ENCODE peak calls at places on chromosomes 16 and 17, in four cellular contexts. One of them, this sample, is unnamed.
A peak's percentile ranks its signal among the peaks of the same experiment; 100 is the strongest.

GRCh38 chr16:1794908-1795666 is 1.6 kb upstream of the IGFALS start:
- DNase-seq in SK-N-SH: no peak
- DNase-seq in GM12878: no peak
- DNase-seq in K562: no peak
- DNase-seq in this sample: no peak

GRCh38 chr17:29292071-29292991 is 1.6 kb downstream of the NUFIP2 start:
- DNase-seq in K562: peak; percentile 85
- DNase-seq in GM12878: no peak
- DNase-seq in SK-N-SH: peak; percentile 83
- DNase-seq in this sample: no peak

GRCh38 chr16:10321407-10322397 is 64.2 kb upstream of the ATF7IP2 start:
- DNase-seq in SK-N-SH: no peak
- DNase-seq in GM12878: no peak
- DNase-seq in K562: no peak
- DNase-seq in this sample: no peak

GRCh38 chr16:83105279-83106077 is 478.7 kb downstream of the CDH13 start:
- DNase-seq in SK-N-SH: no peak
- DNase-seq in GM12878: no peak
- DNase-seq in K562: no peak
- DNase-seq in this sample: no peak

GRCh38 chr17:63517825-63518534 is 5.2 kb upstream of the KCNH6 start:
- DNase-seq in SK-N-SH: no peak
- DNase-seq in GM12878: no peak
- DNase-seq in K562: no peak
- DNase-seq in this sample: no peak

GRCh38 chr17:28751600-28752366 is 8.0 kb downstream of the TRAF4 start:
- DNase-seq in SK-N-SH: no peak
- DNase-seq in K562: no peak
- DNase-seq in GM12878: no peak
- DNase-seq in this sample: no peak

GRCh38 chr17:2056221-2057129 is 1.6 kb downstream of the HIC1 start:
- DNase-seq in GM12878: no peak
- DNase-seq in SK-N-SH: no peak
- DNase-seq in K562: no peak
- DNase-seq in this sample: no peak

GRCh38 chr16:73015612-73016487 is 32.1 kb downstream of the ZFHX3 start:
- DNase-seq in GM12878: peak; percentile 83
- DNase-seq in K562: no peak
- DNase-seq in SK-N-SH: no peak
- DNase-seq in this sample: peak; percentile 91

GRCh38 chr16:71698491-71698890 is 26.0 kb downstream of the PHLPP2 start:
- DNase-seq in K562: no peak
- DNase-seq in SK-N-SH: no peak
- DNase-seq in GM12878: no peak
- DNase-seq in this sample: no peak

GRCh38 chr17:15281909-15282308 is 16.8 kb upstream of the PMP22 start:
- DNase-seq in GM12878: no peak
- DNase-seq in K562: no peak
- DNase-seq in SK-N-SH: no peak
- DNase-seq in this sample: no peak

GRCh38 chr17:15279011-15279477 is 13.9 kb upstream of the PMP22 start:
- DNase-seq in SK-N-SH: no peak
- DNase-seq in GM12878: no peak
- DNase-seq in K562: no peak
- DNase-seq in this sample: no peak

GRCh38 chr17:15274017-15274416 is 8.9 kb upstream of the PMP22 start:
- DNase-seq in K562: no peak
- DNase-seq in SK-N-SH: no peak
- DNase-seq in GM12878: no peak
- DNase-seq in this sample: no peak

GRCh38 chr17:15273141-15273793 is 8.1 kb upstream of the PMP22 start:
- DNase-seq in K562: no peak
- DNase-seq in GM12878: no peak
- DNase-seq in SK-N-SH: no peak
- DNase-seq in this sample: no peak

DNA sequence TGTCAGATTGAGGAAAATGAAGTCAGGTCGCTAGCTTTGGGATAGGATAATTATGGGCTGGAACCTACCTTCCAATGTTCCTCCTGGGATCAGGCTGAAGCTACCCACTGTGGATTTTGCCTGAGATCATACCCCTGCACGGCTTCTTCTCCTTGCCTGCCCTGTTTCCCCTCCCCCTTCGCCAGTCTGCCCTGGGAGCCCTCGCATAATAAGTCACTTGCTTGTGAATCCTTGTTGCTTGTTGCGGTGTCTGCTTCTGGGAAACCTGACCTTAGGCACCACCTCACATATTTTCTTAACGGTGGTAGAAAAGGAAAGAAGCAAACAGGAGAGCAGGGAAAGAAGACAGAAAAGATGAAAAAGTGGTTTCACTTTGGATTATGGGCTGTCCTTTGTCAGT is 13.3 kb upstream of the PMP22 start:
- DNase-seq in SK-N-SH: no peak
- DNase-seq in K562: no peak
- DNase-seq in GM12878: no peak
- DNase-seq in this sample: no peak
- TF ChIP-seq NFIC in SK-N-SH: no peak
- TF ChIP-seq NFIC in K562: no peak
- TF ChIP-seq NFIC in GM12878: no peak
- TF ChIP-seq NFIC in this sample: no peak

GRCh38 chr17:42560246-42560645 is 1.7 kb upstream of the COASY start:
- DNase-seq in SK-N-SH: no peak
- DNase-seq in GM12878: no peak
- DNase-seq in K562: no peak
- DNase-seq in this sample: no peak
- TF ChIP-seq NFIC in SK-N-SH: no peak
- TF ChIP-seq NFIC in GM12878: no peak
- TF ChIP-seq NFIC in K562: no peak
- TF ChIP-seq NFIC in this sample: no peak

GRCh38 chr16:23324727-23325126 is 22.6 kb downstream of the SCNN1B start:
- DNase-seq in K562: no peak
- DNase-seq in SK-N-SH: no peak
- DNase-seq in GM12878: no peak
- DNase-seq in this sample: peak; percentile 44
- TF ChIP-seq NFIC in K562: no peak
- TF ChIP-seq NFIC in SK-N-SH: no peak
- TF ChIP-seq NFIC in GM12878: no peak
- TF ChIP-seq NFIC in this sample: no peak

GRCh38 chr16:31216552-31217530 is at the start of gene PYDC1:
- DNase-seq in SK-N-SH: no peak
- DNase-seq in K562: no peak
- DNase-seq in GM12878: no peak
- DNase-seq in this sample: no peak
- TF ChIP-seq NFIC in SK-N-SH: no peak
- TF ChIP-seq NFIC in K562: no peak
- TF ChIP-seq NFIC in GM12878: no peak
- TF ChIP-seq NFIC in this sample: no peak

DNA sequence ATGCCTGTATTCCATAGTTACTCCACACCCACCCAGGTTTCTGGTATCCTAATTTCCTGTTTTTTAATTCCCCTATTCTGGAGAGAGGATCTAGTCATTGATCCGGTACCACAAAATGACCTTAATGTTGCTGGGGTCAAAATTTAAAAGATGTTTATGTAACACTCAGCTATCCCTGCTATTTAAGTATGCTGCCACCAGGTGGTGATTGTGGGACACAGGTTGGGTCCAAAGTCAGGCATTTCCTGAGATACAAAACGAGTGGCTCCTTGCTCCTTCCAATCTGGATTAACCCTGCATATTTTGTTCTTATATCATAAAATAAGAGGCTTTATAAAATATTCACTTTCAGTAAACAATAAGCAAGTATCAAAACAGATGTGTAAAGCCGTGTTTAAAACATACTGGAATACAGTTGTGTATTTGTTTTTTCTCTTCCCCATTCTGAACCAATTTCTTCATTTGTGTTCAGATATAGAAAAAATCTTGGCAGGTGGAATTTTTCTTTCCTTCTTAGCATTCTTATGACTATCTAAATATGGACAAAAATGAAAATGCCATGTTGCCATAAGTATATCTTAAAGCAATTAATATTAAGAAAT is 16.3 kb downstream of the HS3ST4 start:
- DNase-seq in GM12878: no peak
- DNase-seq in SK-N-SH: peak; percentile 33
- DNase-seq in K562: peak; percentile 62
- DNase-seq in this sample: peak; percentile 53
- TF ChIP-seq NFIC in GM12878: no peak
- TF ChIP-seq NFIC in SK-N-SH: no peak
- TF ChIP-seq NFIC in K562: no peak
- TF ChIP-seq NFIC in this sample: no peak

GRCh38 chr17:35239823-35240222 is 3.0 kb upstream of the SLFN5 start:
- DNase-seq in K562: no peak
- DNase-seq in GM12878: no peak
- DNase-seq in SK-N-SH: no peak
- DNase-seq in this sample: no peak

GRCh38 chr17:35242805-35243458 is at the start of gene SLFN5:
- DNase-seq in K562: peak; percentile 72
- DNase-seq in SK-N-SH: peak; percentile 56
- DNase-seq in GM12878: peak; percentile 73
- DNase-seq in this sample: peak; percentile 68

GRCh38 chr17:35240861-35241260 is 2.0 kb upstream of the SLFN5 start:
- DNase-seq in SK-N-SH: no peak
- DNase-seq in GM12878: no peak
- DNase-seq in K562: no peak
- DNase-seq in this sample: no peak

GRCh38 chr17:35242158-35242804 is 591 bp upstream of the SLFN5 start:
- DNase-seq in GM12878: no peak
- DNase-seq in K562: peak; percentile 14
- DNase-seq in SK-N-SH: peak; percentile 41
- DNase-seq in this sample: peak; percentile 53

GRCh38 chr17:35241520-35241919 is 1.4 kb upstream of the SLFN5 start:
- DNase-seq in GM12878: no peak
- DNase-seq in SK-N-SH: no peak
- DNase-seq in K562: no peak
- DNase-seq in this sample: no peak
- TF ChIP-seq NFIC in GM12878: no peak
- TF ChIP-seq NFIC in SK-N-SH: no peak
- TF ChIP-seq NFIC in K562: no peak
- TF ChIP-seq NFIC in this sample: no peak

GRCh38 chr17:68247445-68248198 is at the start of gene AMZ2:
- DNase-seq in K562: peak; percentile 97
- DNase-seq in GM12878: peak; percentile 81
- DNase-seq in SK-N-SH: peak; percentile 99
- DNase-seq in this sample: peak; percentile 88

GRCh38 chr17:68248886-68249872 is 1.3 kb downstream of the AMZ2 start:
- DNase-seq in K562: no peak
- DNase-seq in GM12878: no peak
- DNase-seq in SK-N-SH: no peak
- DNase-seq in this sample: no peak

GRCh38 chr17:68246271-68247028 is 1.4 kb upstream of the AMZ2 start:
- DNase-seq in K562: no peak
- DNase-seq in GM12878: no peak
- DNase-seq in SK-N-SH: no peak
- DNase-seq in this sample: no peak

GRCh38 chr17:68248199-68248825 is 469 bp downstream of the AMZ2 start:
- DNase-seq in GM12878: no peak
- DNase-seq in SK-N-SH: no peak
- DNase-seq in K562: no peak
- DNase-seq in this sample: no peak
- TF ChIP-seq NFIC in GM12878: no peak
- TF ChIP-seq NFIC in SK-N-SH: no peak
- TF ChIP-seq NFIC in K562: peak; percentile 2
- TF ChIP-seq NFIC in this sample: no peak

DNA sequence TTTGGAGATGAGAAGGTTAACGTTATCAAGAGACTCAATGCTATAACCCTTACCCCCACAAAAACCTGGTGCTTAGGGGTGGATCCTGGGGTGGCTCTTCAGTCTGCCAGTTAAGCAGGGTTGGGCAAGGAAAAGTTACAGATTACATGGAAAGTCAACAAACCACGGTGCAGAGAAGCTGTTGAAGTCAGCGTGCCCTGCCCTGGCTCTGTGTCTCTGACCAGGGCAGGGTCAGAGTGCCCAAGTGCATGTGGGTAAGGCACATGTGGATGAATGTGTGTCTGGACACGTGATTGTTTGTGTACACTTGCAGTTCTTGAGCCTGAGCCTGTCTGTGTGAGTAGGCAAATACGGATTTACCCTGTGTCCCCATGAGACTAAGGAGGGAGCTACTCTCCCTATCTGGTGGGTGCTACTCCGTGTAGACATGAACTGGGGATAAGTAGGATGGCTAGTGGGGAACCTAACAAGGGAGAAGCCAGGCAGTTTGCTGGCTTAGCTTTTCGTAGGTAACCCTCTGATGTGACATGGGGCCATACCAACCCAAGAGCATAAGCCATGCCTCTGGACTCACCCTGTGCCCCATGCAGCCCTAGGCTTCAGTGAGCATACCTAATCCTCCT is 5.5 kb downstream of the IGFBP4 start:
- DNase-seq in K562: no peak
- DNase-seq in SK-N-SH: no peak
- DNase-seq in GM12878: no peak
- DNase-seq in this sample: peak; percentile 95
- TF ChIP-seq NFIC in K562: no peak
- TF ChIP-seq NFIC in SK-N-SH: no peak
- TF ChIP-seq NFIC in GM12878: no peak
- TF ChIP-seq NFIC in this sample: peak; percentile 11